ENCODE peak calls at places on chromosome 4, in six cellular contexts. C is astrocyte of the cerebellum, M is HL-60, J is choroid plexus epithelial cell, S is A673, K is neural progenitor cell. Z is an unnamed sample.

GRCh38 chr4:20313237-20314030 is 61.7 kb downstream of the SLIT2 start:
- DNase-seq in C (no peak), S (no peak), J (peak), K (peak), M (no peak), Z (no peak)

GRCh38 chr4:184011810-184012209 is 106.7 kb downstream of the STOX2 start:
- DNase-seq in J (no peak), K (no peak), S (no peak), C (no peak), M (no peak), Z (no peak)

GRCh38 chr4:10102981-10103330 is 13.6 kb downstream of the WDR1 start:
- DNase-seq in C (no peak), S (no peak), J (no peak), M (no peak), K (peak), Z (no peak)

GRCh38 chr4:184787766-184788503 is 37.8 kb downstream of the ACSL1 start:
- DNase-seq in M (no peak), S (no peak), C (no peak), K (no peak), J (no peak), Z (no peak)

GRCh38 chr4:185305979-185306442 is 89.7 kb downstream of the LRP2BP start:
- DNase-seq in C (peak), K (peak), J (peak), S (no peak), M (no peak), Z (no peak)

GRCh38 chr4:186161138-186161537 is 30.2 kb upstream of the CYP4V2 start:
- DNase-seq in M (no peak), C (no peak), J (no peak), K (no peak), S (no peak), Z (peak)

GRCh38 chr4:145694929-145695328 is 15.0 kb downstream of the C4orf51 start:
- DNase-seq in C (no peak), M (no peak), K (no peak), S (peak), J (no peak), Z (no peak)

GRCh38 chr4:9999956-10000551 is 21.2 kb downstream of the SLC2A9 start:
- DNase-seq in C (no peak), J (peak), S (no peak), M (no peak), K (no peak), Z (no peak)

GRCh38 chr4:127759228-127759820 is 22.8 kb upstream of the HSPA4L start:
- DNase-seq in K (no peak), M (no peak), S (no peak), J (no peak), C (no peak), Z (no peak)

GRCh38 chr4:172898715-172899114 is 269.9 kb upstream of the GALNT7 start:
- DNase-seq in K (no peak), J (no peak), M (no peak), C (no peak), S (no peak), Z (no peak)

GRCh38 chr4:46931981-46932380 is 22.9 kb upstream of the COX7B2 start:
- DNase-seq in J (peak), M (peak), K (peak), C (peak), S (peak), Z (peak)

GRCh38 chr4:46934731-46935130 is 25.7 kb upstream of the COX7B2 start:
- DNase-seq in K (no peak), J (no peak), S (no peak), C (no peak), M (no peak), Z (no peak)

GRCh38 chr4:46933686-46934085 is 24.6 kb upstream of the COX7B2 start:
- DNase-seq in K (no peak), S (no peak), J (no peak), C (no peak), M (no peak), Z (no peak)

GRCh38 chr4:46937493-46937892 is 28.4 kb upstream of the COX7B2 start:
- DNase-seq in J (peak), C (no peak), M (no peak), S (peak), K (no peak), Z (no peak)
- TF ChIP-seq CTCF in J (peak), C (peak), M (no peak), S (peak), K (peak), Z (peak)

DNA sequence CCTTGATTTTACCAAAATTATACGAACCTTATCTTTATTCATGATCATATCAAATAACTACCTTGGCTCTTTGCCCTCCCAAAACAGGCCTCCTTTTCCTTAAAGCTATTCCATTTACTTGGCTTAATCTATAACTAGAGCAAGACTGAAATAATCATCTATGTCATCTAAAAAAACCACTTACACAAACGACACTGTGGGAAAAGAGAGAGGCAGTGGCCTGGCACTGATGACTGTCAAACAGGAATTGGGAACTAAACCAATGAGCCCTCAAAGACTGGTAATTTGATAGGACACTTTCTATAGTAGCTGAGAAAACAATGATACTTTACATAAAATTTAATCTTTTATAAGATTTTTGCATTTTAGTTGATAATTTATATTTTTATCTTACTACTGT is 11.7 kb upstream of the PTPN13 start:
- DNase-seq in C (no peak), J (no peak), S (peak), M (no peak), K (no peak), Z (no peak)
- H3K4me3 ChIP-seq in C (no peak), J (peak), S (peak), M (no peak), K (no peak), Z (no peak)

DNA sequence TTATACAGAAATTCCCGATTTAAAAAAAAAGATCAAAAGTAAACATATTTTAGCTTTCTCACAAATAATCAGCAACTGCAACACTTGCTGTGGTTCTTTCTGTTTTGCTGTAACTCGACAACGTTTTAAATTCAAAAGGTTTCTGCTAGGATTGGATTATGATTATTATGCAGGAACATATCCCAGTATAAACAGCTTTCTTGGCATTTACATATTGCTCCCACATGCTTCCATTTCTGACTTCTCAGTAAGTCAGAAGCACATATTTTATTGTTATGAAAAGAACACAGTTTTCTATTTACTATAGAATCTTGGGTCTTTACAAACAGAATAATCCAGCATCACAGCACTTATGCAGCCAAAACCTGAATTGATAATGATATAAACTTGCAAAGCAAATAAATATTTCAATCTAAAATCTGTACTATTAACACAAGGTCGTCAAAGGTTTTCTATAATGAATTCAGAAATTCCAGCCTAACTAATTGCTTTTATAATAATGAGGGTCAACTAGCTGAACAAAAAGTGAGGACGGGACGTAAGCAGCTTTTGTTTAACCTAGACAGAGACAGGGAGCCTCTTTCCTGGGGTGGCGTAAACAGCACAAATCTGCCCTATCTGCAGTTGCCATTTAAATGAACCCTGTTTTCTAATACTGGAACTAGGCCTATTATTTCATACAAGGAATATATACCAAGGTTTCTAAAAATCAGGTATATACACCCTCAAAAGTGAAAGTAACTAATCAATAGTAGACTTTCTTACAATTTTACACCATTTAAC is 9.8 kb upstream of the PCDH18 start:
- DNase-seq in S (no peak), J (no peak), M (no peak), C (no peak), K (peak), Z (no peak)
- TF ChIP-seq CTCF in S (no peak), J (no peak), M (no peak), C (no peak), K (no peak), Z (no peak)

DNA sequence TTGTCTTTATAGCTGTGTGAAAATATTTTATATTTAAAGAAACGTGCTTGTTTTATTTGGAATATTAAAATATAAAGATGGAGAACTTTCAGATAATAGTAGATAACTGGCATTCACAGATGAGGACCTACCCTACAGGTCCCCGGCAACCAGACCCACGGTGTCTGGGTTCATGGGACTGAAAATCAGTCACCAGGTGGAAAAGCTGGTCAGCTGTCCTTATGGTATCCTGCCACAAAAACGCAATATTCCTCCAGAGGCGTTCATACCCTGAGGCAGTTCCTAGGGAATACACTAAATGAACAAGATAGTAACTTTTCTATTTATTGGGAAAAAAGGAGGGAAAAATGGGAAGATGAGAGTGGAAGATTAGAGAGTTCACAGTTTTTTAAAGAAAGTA is 1.2 kb downstream of the TLR6 start:
- DNase-seq in K (no peak), J (no peak), C (no peak), M (no peak), S (no peak), Z (no peak)
- H3K4me3 ChIP-seq in K (no peak), J (no peak), C (no peak), M (peak), S (no peak), Z (peak)

GRCh38 chr4:138233313-138233712 is 8.8 kb downstream of the SLC7A11 start:
- DNase-seq in K (no peak), J (no peak), S (no peak), C (no peak), M (no peak), Z (no peak)
- TF ChIP-seq CTCF in K (no peak), J (no peak), S (no peak), C (no peak), M (no peak), Z (no peak)

GRCh38 chr4:99383381-99383780 is 30.8 kb upstream of the ADH1C start:
- DNase-seq in M (no peak), K (no peak), C (no peak), J (no peak), S (no peak), Z (no peak)

GRCh38 chr4:99379571-99379970 is 27.0 kb upstream of the ADH1C start:
- DNase-seq in M (no peak), K (no peak), J (peak), S (peak), C (no peak), Z (no peak)

GRCh38 chr4:99381588-99382175 is 29.1 kb upstream of the ADH1C start:
- DNase-seq in J (no peak), M (no peak), C (no peak), K (no peak), S (no peak), Z (no peak)

GRCh38 chr4:99382745-99383360 is 30.3 kb upstream of the ADH1C start:
- DNase-seq in S (no peak), C (no peak), J (peak), K (no peak), M (no peak), Z (no peak)

GRCh38 chr4:99378876-99379275 is 26.3 kb upstream of the ADH1C start:
- DNase-seq in K (no peak), M (no peak), J (no peak), S (no peak), C (no peak), Z (no peak)
- H3K4me3 ChIP-seq in K (no peak), M (no peak), J (no peak), S (no peak), C (no peak), Z (no peak)